ENCODE peak calls at places on chromosomes 5 and 9, in four cellular contexts. D is kidney epithelial cell, B is fibroblast of pulmonary artery, O is cardiac muscle cell. A is an unnamed sample.

GRCh38 chr5:173291722-173292658 is 36.2 kb downstream of the STC2 start:
- DNase-seq in D (no peak), B (peak; percentile 45), O (peak; percentile 50), A (no peak)

GRCh38 chr5:132269635-132270344 is 12.3 kb downstream of the PDLIM4 start:
- DNase-seq in D (no peak), B (no peak), O (no peak), A (no peak)

GRCh38 chr9:106130374-106130773 is 436.0 kb downstream of the TMEM38B start:
- DNase-seq in D (no peak), B (no peak), O (no peak), A (no peak)

GRCh38 chr5:62587737-62588136 is 9.1 kb downstream of the LRRC70 start:
- DNase-seq in D (no peak), B (peak; percentile 53), O (peak; percentile 65), A (no peak)

GRCh38 chr5:171093598-171093997 is 215.4 kb upstream of the TLX3 start:
- DNase-seq in D (no peak), B (no peak), O (no peak), A (no peak)

GRCh38 chr5:126674145-126674544 is 73.4 kb downstream of the PHAX start:
- DNase-seq in D (no peak), B (no peak), O (no peak), A (no peak)

GRCh38 chr5:87435144-87435694 is 22.5 kb upstream of the CCNH start:
- DNase-seq in D (no peak), B (no peak), O (no peak), A (no peak)

GRCh38 chr5:1466631-1467265 is 21.5 kb upstream of the SLC6A3 start:
- DNase-seq in D (no peak), B (no peak), O (no peak), A (no peak)

GRCh38 chr9:134891016-134891589 is 10.5 kb downstream of the FCN2 start:
- DNase-seq in D (no peak), B (no peak), O (no peak), A (no peak)

GRCh38 chr5:162154242-162154641 is 86.7 kb downstream of the GABRG2 start:
- DNase-seq in D (no peak), B (no peak), O (no peak), A (no peak)

GRCh38 chr9:97924386-97924785 is 2.1 kb upstream of the TRMO start:
- DNase-seq in D (no peak), B (no peak), O (no peak), A (no peak)

GRCh38 chr5:172697123-172698121 is 56.4 kb downstream of the NEURL1B start:
- DNase-seq in D (peak; percentile 35), B (peak; percentile 88), O (peak; percentile 91), A (peak; percentile 68)

GRCh38 chr5:100974082-100974481 is 71.0 kb upstream of the ST8SIA4 start:
- DNase-seq in D (no peak), B (no peak), O (no peak), A (no peak)

GRCh38 chr5:84130006-84130580 is 254.6 kb downstream of the EDIL3 start:
- DNase-seq in D (no peak), B (no peak), O (no peak), A (no peak)

GRCh38 chr5:62184444-62184843 is 121.6 kb upstream of the KIF2A start:
- DNase-seq in D (no peak), B (no peak), O (no peak), A (no peak)

GRCh38 chr9:127586096-127586495 is 26.0 kb upstream of the STXBP1 start:
- DNase-seq in D (no peak), B (no peak), O (no peak), A (no peak)

GRCh38 chr9:127589955-127590370 is 22.1 kb upstream of the STXBP1 start:
- DNase-seq in D (no peak), B (peak; percentile 87), O (peak; percentile 87), A (peak; percentile 60)

GRCh38 chr9:127586537-127586936 is 25.5 kb upstream of the STXBP1 start:
- DNase-seq in D (no peak), B (peak; percentile 86), O (peak; percentile 86), A (peak; percentile 74)

GRCh38 chr9:127587966-127588365 is 24.1 kb upstream of the STXBP1 start:
- DNase-seq in D (no peak), B (no peak), O (no peak), A (no peak)

DNA sequence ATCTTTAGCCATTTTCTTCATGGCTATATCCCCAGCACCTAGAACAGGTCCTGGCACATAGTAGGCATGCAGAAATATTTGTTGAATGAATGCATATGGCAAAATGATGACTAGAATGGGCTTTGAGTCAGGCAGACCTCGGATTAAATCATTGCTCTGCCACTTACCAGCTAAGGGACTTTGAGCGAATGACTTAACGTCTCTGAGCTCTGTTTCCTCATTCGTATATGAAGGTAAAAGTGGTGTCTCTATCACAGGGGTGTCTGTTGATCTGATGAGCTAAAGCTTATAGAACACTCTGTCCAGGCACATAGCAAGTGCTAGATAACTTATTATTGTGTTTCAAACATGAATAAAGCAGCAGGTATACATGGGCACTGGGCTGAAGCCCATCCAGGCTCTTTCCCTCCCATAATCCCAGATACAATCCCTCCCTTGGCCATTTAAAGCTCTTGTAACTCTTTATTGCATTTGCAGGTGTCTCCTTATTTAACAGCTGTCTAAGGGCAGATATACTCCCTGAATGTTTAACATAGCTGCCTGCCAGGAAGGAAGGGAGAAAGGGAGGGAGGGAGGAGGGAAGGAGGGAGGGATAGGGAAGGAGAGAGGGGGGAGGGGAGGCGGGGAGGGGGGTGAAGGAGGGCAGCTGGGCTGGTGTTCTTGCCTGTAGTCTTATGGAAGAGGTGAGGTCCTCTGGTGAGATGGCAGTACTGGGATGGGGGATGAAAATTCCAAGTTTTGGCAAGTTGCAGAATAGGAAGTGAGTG is 23.2 kb upstream of the STXBP1 start:
- DNase-seq in D (no peak), B (no peak), O (no peak), A (no peak)
- TF ChIP-seq CTCF in D (no peak), B (no peak), O (no peak), A (no peak)

DNA sequence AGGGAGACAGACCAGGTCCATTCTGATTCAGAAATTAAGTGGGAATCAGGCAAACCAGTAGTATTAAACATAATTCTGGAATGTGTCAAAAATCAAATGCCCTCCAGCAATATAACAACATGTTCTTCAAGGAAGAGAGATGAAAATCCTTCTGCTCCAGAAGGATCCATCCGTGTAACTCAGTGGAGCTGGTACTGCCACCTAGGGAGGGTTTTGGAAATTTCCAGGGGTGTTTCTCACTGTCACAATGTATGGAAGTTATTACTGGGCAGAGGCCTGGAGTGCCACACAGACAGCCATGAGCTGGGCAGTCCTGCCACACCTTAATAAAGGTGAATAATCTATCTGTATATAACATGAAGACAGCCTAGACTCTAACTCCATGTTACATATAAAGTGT is 87.5 kb downstream of the TTLL11 start:
- DNase-seq in D (no peak), B (peak; percentile 44), O (peak; percentile 40), A (peak; percentile 20)
- TF ChIP-seq CTCF in D (peak; percentile 61), B (peak; percentile 65), O (peak; percentile 54), A (peak; percentile 77)

GRCh38 chr9:121634329-121634784 is 17.1 kb upstream of the DAB2IP start:
- DNase-seq in D (no peak), B (no peak), O (no peak), A (no peak)

GRCh38 chr9:121635300-121635699 is 16.1 kb upstream of the DAB2IP start:
- DNase-seq in D (no peak), B (no peak), O (no peak), A (no peak)

GRCh38 chr9:121633736-121634135 is 17.7 kb upstream of the DAB2IP start:
- DNase-seq in D (no peak), B (no peak), O (no peak), A (no peak)

GRCh38 chr9:121633144-121633714 is 18.2 kb upstream of the DAB2IP start:
- DNase-seq in D (no peak), B (no peak), O (no peak), A (no peak)

GRCh38 chr9:121634800-121635261 is 16.6 kb upstream of the DAB2IP start:
- DNase-seq in D (no peak), B (peak; percentile 27), O (peak; percentile 37), A (no peak)
- TF ChIP-seq CTCF in D (peak; percentile 67), B (peak; percentile 57), O (peak; percentile 59), A (peak; percentile 72)

DNA sequence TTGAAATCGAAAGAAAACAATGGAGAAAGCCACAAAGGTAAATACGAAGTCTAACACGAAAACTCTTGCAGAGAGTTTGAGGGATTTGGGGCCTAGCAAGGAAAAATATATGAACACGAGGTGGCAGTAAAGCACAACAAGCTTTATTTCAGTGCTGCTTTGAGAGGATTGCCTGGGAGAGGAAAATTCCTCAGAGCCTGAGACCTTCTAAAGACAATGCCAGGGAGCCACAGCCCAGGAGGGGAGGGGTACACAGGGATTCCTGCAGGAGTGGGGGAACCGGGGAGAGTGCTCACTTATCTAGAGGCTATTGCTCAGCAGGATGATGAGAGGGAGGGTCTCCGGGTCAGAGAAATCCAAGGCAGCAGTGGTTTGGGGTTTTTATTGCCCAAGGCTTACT is 134.9 kb upstream of the ADCY2 start:
- DNase-seq in D (no peak), B (peak; percentile 3), O (peak; percentile 1), A (no peak)
- TF ChIP-seq CTCF in D (peak; percentile 46), B (no peak), O (peak; percentile 4), A (no peak)

GRCh38 chr9:124130277-124131075 is 118.9 kb downstream of the LHX2 start:
- DNase-seq in D (no peak), B (no peak), O (no peak), A (no peak)

GRCh38 chr9:124134526-124134925 is 123.0 kb downstream of the LHX2 start:
- DNase-seq in D (no peak), B (no peak), O (no peak), A (no peak)

GRCh38 chr9:124132671-124133147 is 121.1 kb downstream of the LHX2 start:
- DNase-seq in D (no peak), B (peak; percentile 26), O (peak; percentile 52), A (no peak)

GRCh38 chr9:124135813-124136365 is 121.9 kb upstream of the NEK6 start:
- DNase-seq in D (no peak), B (no peak), O (no peak), A (no peak)

GRCh38 chr9:124133752-124134151 is 122.2 kb downstream of the LHX2 start:
- DNase-seq in D (no peak), B (peak; percentile 66), O (peak; percentile 69), A (peak; percentile 50)
- TF ChIP-seq CTCF in D (peak; percentile 22), B (peak; percentile 50), O (peak; percentile 38), A (peak; percentile 71)

A was measured in brain microvascular endothelial cell.